ENCODE peak calls at places on chromosomes 3 and 15, in six cellular contexts. B is fibroblast of the aortic adventitia, H is WERI-Rb-1, Y is tibial artery, G is Panc1, E is activated B cell treated with CpG ODN at 0.5 μM for 24 hours. L is an unnamed sample.
A peak's percentile ranks its signal among the peaks of the same experiment; 100 is the strongest.

GRCh38 chr15:43550527-43551363 is 33.3 kb downstream of the MAP1A start:
- DNase-seq in B (peak; percentile 92), H (no peak), Y (no peak), G (no peak), E (no peak), L (no peak)

GRCh38 chr3:72290859-72291641 is 506.1 kb upstream of the PROK2 start:
- DNase-seq in B (no peak), H (no peak), Y (no peak), G (no peak), E (no peak), L (no peak)

GRCh38 chr15:68419301-68420175 is 12.4 kb downstream of the ITGA11 start:
- DNase-seq in B (no peak), H (no peak), Y (peak; percentile 50), G (no peak), E (peak; percentile 1), L (no peak)

GRCh38 chr3:149895339-149895738 is 75.4 kb downstream of the PFN2 start:
- DNase-seq in B (no peak), H (no peak), Y (no peak), G (no peak), E (no peak), L (no peak)

GRCh38 chr3:48157215-48157840 is 30.9 kb downstream of the CDC25A start:
- DNase-seq in B (peak; percentile 49), H (no peak), Y (no peak), G (no peak), E (no peak), L (no peak)

GRCh38 chr3:115397433-115397832 is 225.9 kb upstream of the GAP43 start:
- DNase-seq in B (peak; percentile 52), H (no peak), Y (no peak), G (no peak), E (no peak), L (no peak)

GRCh38 chr15:59283717-59284336 is 77.2 kb downstream of the LDHAL6B start:
- DNase-seq in B (no peak), H (no peak), Y (no peak), G (peak; percentile 80), E (no peak), L (no peak)

GRCh38 chr3:160129459-160130061 is 95.7 kb upstream of the C3orf80 start:
- DNase-seq in B (peak; percentile 98), H (no peak), Y (no peak), G (peak; percentile 68), E (no peak), L (no peak)

GRCh38 chr3:171374661-171375285 is 85.4 kb downstream of the TNIK start:
- DNase-seq in B (peak; percentile 98), H (peak; percentile 35), Y (no peak), G (no peak), E (no peak), L (no peak)

GRCh38 chr3:35639251-35640185 is at the start of gene ARPP21:
- DNase-seq in B (peak; percentile 3), H (no peak), Y (no peak), G (no peak), E (peak; percentile 18), L (peak; percentile 64)

GRCh38 chr15:98428253-98428989 is 219.9 kb upstream of the IGF1R start:
- DNase-seq in B (peak; percentile 65), H (peak; percentile 46), Y (peak; percentile 86), G (no peak), E (peak; percentile 60), L (peak; percentile 93)

GRCh38 chr15:43239732-43240491 is 19.1 kb upstream of the EPB42 start:
- DNase-seq in B (peak; percentile 13), H (no peak), Y (no peak), G (no peak), E (no peak), L (no peak)

GRCh38 chr3:42674151-42674550 is 11.2 kb upstream of the KLHL40 start:
- DNase-seq in B (no peak), H (no peak), Y (no peak), G (no peak), E (no peak), L (no peak)

GRCh38 chr3:72769758-72770540 is 78.3 kb downstream of the SHQ1 start:
- DNase-seq in B (no peak), H (peak; percentile 54), Y (no peak), G (no peak), E (no peak), L (no peak)

GRCh38 chr3:125202197-125202596 is 10.4 kb downstream of the SLC12A8 start:
- DNase-seq in B (no peak), H (no peak), Y (no peak), G (no peak), E (no peak), L (no peak)
- TF ChIP-seq CTCF in B (no peak), H (peak; percentile 19), Y (no peak), G (peak; percentile 72), E (no peak), L (no peak)

GRCh38 chr15:85795669-85796305 is 1.1 kb upstream of the KLHL25 start:
- DNase-seq in B (no peak), H (peak; percentile 69), Y (no peak), G (no peak), E (no peak), L (no peak)

GRCh38 chr15:85805392-85805791 is 10.7 kb upstream of the KLHL25 start:
- DNase-seq in B (no peak), H (no peak), Y (no peak), G (no peak), E (no peak), L (no peak)

GRCh38 chr15:85804481-85805165 is 9.9 kb upstream of the KLHL25 start:
- DNase-seq in B (no peak), H (no peak), Y (no peak), G (no peak), E (no peak), L (no peak)

GRCh38 chr15:85795320-85795668 is 569 bp upstream of the KLHL25 start:
- DNase-seq in B (no peak), H (no peak), Y (no peak), G (no peak), E (no peak), L (no peak)

GRCh38 chr15:85800460-85801123 is 5.9 kb upstream of the KLHL25 start:
- DNase-seq in B (peak; percentile 29), H (peak; percentile 90), Y (no peak), G (peak; percentile 67), E (no peak), L (no peak)
- TF ChIP-seq CTCF in B (no peak), H (peak; percentile 72), Y (no peak), G (peak; percentile 52), E (no peak), L (no peak)

GRCh38 chr15:37135225-37135624 is 34.9 kb upstream of the MEIS2 start:
- DNase-seq in B (no peak), H (peak; percentile 64), Y (no peak), G (no peak), E (no peak), L (no peak)
- TF ChIP-seq CTCF in B (peak; percentile 51), H (peak; percentile 37), Y (no peak), G (peak; percentile 26), E (no peak), L (peak; percentile 25)

DNA sequence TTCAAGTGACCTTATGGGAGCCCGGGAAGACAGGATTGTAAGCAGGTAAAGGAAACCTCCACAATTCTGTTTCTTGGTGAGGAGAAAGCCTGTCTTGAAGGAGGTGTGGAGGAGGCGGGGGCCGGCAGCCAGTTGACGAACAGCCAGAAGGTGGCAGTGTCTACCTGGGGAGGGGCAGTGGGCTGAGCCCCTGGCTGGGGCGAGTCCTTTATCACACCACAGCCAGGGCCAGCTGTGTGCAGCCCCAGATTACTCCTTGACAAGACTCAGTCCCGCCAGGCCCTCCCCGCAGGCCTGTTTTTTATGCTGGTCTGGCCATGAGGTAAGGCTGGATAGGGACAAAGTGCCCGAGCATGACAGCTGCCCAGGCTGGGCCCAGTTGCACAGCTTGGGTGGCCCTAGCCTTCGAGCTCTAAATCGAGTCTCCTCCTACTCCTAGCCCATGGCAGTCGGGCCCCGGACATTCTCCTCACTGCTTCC is 40.9 kb upstream of the IDH2 start:
- DNase-seq in B (no peak), H (peak; percentile 95), Y (no peak), G (peak; percentile 50), E (peak; percentile 54), L (peak; percentile 84)
- TF ChIP-seq CTCF in B (peak; percentile 16), H (peak; percentile 94), Y (peak; percentile 33), G (peak; percentile 97), E (no peak), L (peak; percentile 78)

DNA sequence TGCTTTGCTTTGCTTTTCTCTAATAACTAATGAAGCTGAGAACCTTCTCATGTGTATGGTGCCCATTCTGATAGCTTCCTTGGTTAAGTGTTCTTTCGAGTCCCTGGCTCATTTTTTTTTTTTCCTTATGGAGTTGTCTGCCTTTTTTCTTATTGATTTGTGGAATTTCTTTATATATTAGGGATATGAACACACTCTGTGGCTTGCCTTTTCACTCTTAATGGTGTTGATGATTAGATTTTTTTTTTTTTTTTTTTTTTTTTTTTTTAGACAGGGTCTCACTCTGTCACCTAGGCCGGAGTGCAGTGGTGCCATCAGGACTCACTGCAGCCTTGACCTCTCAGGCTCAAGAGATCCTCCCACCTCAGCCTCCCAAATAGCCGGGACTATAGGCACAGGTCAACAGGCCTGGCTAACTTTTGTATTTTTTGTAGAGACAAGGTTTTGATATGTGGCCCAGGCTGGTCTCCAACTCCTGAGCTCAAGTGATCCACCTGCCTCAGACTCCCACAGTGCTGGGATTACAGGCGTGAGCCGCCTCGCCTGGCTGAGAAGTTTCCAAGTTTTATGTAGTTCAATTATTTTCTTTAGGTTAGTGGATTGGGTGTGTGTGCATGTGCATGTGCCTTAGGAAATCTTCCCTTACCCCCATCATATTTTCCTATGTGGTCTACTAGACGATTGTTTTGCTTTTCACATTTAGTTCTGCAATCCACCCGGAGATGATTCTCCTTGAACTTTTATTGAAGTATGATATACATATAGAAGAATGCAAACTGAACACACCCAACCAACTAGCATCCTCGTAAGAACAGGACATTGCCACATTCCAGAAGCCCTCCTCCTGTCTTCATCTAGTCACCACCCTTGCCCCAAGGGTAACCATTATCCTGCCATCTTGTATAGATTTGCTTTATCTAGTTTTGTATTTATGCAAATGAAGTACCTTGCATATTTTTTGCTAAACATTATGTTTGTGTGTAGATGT is 1.7 kb upstream of the SNRPA1 start:
- DNase-seq in B (no peak), H (no peak), Y (no peak), G (no peak), E (no peak), L (no peak)
- TF ChIP-seq CTCF in B (no peak), H (no peak), Y (no peak), G (no peak), E (no peak), L (no peak)

GRCh38 chr3:184241447-184242296 is 7.1 kb downstream of the ALG3 start:
- DNase-seq in B (peak; percentile 36), H (peak; percentile 73), Y (no peak), G (no peak), E (no peak), L (peak; percentile 28)
- TF ChIP-seq CTCF in B (peak; percentile 68), H (peak; percentile 89), Y (peak; percentile 29), G (peak; percentile 82), E (no peak), L (peak; percentile 22)

GRCh38 chr3:107911337-107912000 is 179.4 kb downstream of the CD47 start:
- DNase-seq in B (no peak), H (no peak), Y (no peak), G (no peak), E (no peak), L (no peak)
- TF ChIP-seq CTCF in B (no peak), H (no peak), Y (no peak), G (peak; percentile 14), E (no peak), L (no peak)

GRCh38 chr3:122941233-122942206 is 86.0 kb downstream of the SEMA5B start:
- DNase-seq in B (no peak), H (no peak), Y (no peak), G (no peak), E (no peak), L (no peak)
- TF ChIP-seq CTCF in B (peak; percentile 70), H (peak; percentile 47), Y (no peak), G (peak; percentile 44), E (no peak), L (no peak)

GRCh38 chr3:44926172-44926571 is 49.8 kb downstream of the ZDHHC3 start:
- DNase-seq in B (no peak), H (no peak), Y (no peak), G (no peak), E (no peak), L (no peak)
- TF ChIP-seq CTCF in B (no peak), H (peak; percentile 24), Y (no peak), G (no peak), E (no peak), L (no peak)